ENCODE peak calls at places on chromosomes 1 and 21, in four cellular contexts. I is IMR-90, S is mesendoderm, T is H1. F is an unnamed sample.
A peak's percentile ranks its signal among the peaks of the same experiment; 100 is the strongest.

GRCh38 chr1:51567653-51568052 is 48.6 kb upstream of the EPS15 start:
- DNase-seq in I (peak; percentile 89), S (no peak), T (no peak), F (no peak)

GRCh38 chr1:184310157-184310819 is 76.5 kb upstream of the C1orf21 start:
- DNase-seq in I (no peak), S (peak; percentile 8), T (no peak), F (no peak)

GRCh38 chr1:238675241-238675640 is 711.1 kb upstream of the CHRM3 start:
- DNase-seq in S (no peak), T (no peak), I (no peak), F (no peak)

GRCh38 chr1:240226102-240226501 is 134.4 kb downstream of the FMN2 start:
- DNase-seq in T (no peak), S (no peak), I (no peak), F (no peak)

GRCh38 chr1:78432016-78432415 is 58.8 kb upstream of the PTGFR start:
- DNase-seq in I (no peak), T (no peak), S (no peak), F (no peak)

GRCh38 chr1:202247837-202248795 is 54.5 kb downstream of the LGR6 start:
- DNase-seq in I (no peak), S (peak; percentile 46), T (no peak), F (peak; percentile 52)

GRCh38 chr1:172755099-172755498 is 96.2 kb downstream of the FASLG start:
- DNase-seq in T (no peak), S (no peak), I (no peak), F (no peak)

GRCh38 chr1:165941531-165941930 is 114.1 kb downstream of the UCK2 start:
- DNase-seq in S (no peak), I (no peak), T (no peak), F (no peak)

GRCh38 chr1:3156936-3157335 is 87.9 kb downstream of the PRDM16 start:
- DNase-seq in T (no peak), S (no peak), I (no peak), F (no peak)

GRCh38 chr21:30227128-30227527 is 11.2 kb upstream of the CLDN8 start:
- DNase-seq in S (no peak), I (no peak), T (no peak), F (no peak)

GRCh38 chr1:3310718-3311400 is 143.6 kb upstream of the ARHGEF16 start:
- DNase-seq in I (no peak), S (no peak), T (no peak), F (no peak)

GRCh38 chr1:60066001-60066400 is 7.6 kb downstream of the C1orf87 start:
- DNase-seq in T (no peak), I (no peak), S (no peak), F (no peak)

GRCh38 chr1:240693036-240693435 is 81.1 kb upstream of the GREM2 start:
- DNase-seq in T (no peak), I (no peak), S (no peak), F (no peak)

GRCh38 chr1:237074371-237075117 is 32.6 kb downstream of the RYR2 start:
- DNase-seq in I (no peak), S (no peak), T (no peak), F (no peak)

GRCh38 chr1:217747156-217747769 is 116.1 kb downstream of the SPATA17 start:
- DNase-seq in T (no peak), I (peak; percentile 41), S (peak; percentile 17), F (no peak)

GRCh38 chr1:50335036-50335435 is 88.2 kb downstream of the DMRTA2 start:
- DNase-seq in S (no peak), T (no peak), I (no peak), F (no peak)

GRCh38 chr1:234601217-234602017 is 8.6 kb downstream of the IRF2BP2 start:
- DNase-seq in I (peak; percentile 66), S (peak; percentile 76), T (no peak), F (no peak)

GRCh38 chr1:231337043-231337471 is 595 bp downstream of the EXOC8 start:
- DNase-seq in I (no peak), T (no peak), S (no peak), F (no peak)

GRCh38 chr1:25031966-25032667 is 102.0 kb upstream of the RUNX3 start:
- DNase-seq in S (no peak), I (peak; percentile 63), T (no peak), F (no peak)

GRCh38 chr1:211331011-211331709 is 4.5 kb downstream of the TRAF5 start:
- DNase-seq in I (peak; percentile 68), T (no peak), S (no peak), F (no peak)

GRCh38 chr1:211332839-211333238 is 6.2 kb downstream of the TRAF5 start:
- DNase-seq in S (no peak), I (peak; percentile 41), T (no peak), F (no peak)

GRCh38 chr1:211330282-211330936 is 3.8 kb downstream of the TRAF5 start:
- DNase-seq in I (no peak), T (peak; percentile 42), S (no peak), F (peak; percentile 22)

GRCh38 chr1:211333906-211334305 is 7.3 kb downstream of the TRAF5 start:
- DNase-seq in I (peak; percentile 14), S (no peak), T (peak; percentile 24), F (no peak)

GRCh38 chr1:211332036-211332616 is 5.5 kb downstream of the TRAF5 start:
- DNase-seq in I (no peak), T (peak; percentile 38), S (no peak), F (peak; percentile 17)
- H3K23ac ChIP-seq in I (no peak overlapping the region), T (no peak overlapping the region), S (no peak overlapping the region), F (no peak overlapping the region)

DNA sequence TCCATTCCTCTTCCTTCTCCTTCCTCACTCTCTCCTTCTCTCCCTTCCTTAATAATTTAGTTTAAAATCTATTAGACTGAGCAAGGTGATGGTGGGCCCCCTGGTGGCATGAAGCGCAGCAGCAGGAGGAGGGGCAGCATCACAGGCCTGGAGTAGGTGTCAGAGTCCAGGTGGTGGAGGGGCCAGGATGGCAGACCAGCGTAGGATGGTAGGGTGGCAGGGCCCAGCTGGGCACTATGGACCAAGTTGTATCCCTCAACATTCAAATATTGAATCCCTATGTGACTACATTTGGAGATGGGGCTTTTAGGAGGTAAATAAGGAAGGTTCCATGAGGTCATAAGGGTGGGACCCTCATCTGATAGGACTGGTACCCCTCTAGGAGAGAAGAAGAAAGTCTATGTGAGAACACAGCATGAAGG is 61.0 kb downstream of the WDR4 start:
- DNase-seq in I (peak; percentile 39), T (peak; percentile 80), S (peak; percentile 56), F (peak; percentile 63)
- H3K56ac ChIP-seq in I (no peak overlapping the region), T (no peak overlapping the region), S (no peak overlapping the region), F (no peak overlapping the region)

GRCh38 chr1:153679337-153680119 is 1.0 kb downstream of the NPR1 start:
- DNase-seq in S (no peak), T (peak; percentile 68), I (no peak), F (no peak)
- H3K23ac ChIP-seq in S (peak overlapping the region; percentile 89), T (no peak overlapping the region), I (no peak overlapping the region), F (no peak overlapping the region)

GRCh38 chr1:64745181-64745985 is 508 bp downstream of the RAVER2 start:
- DNase-seq in I (no peak), T (peak; percentile 71), S (peak; percentile 50), F (peak; percentile 43)
- H3K56ac ChIP-seq in I (no peak overlapping the region), T (peak overlapping the region; percentile 69), S (peak overlapping the region; percentile 93), F (no peak overlapping the region)

GRCh38 chr21:16588433-16588860 is 858.7 kb downstream of the USP25 start:
- DNase-seq in S (peak; percentile 76), T (no peak), I (peak; percentile 84), F (peak; percentile 59)
- H3K23ac ChIP-seq in S (no peak overlapping the region), T (no peak overlapping the region), I (peak overlapping the region; percentile 55), F (no peak overlapping the region)